ENCODE peak calls at places on chromosomes 16 and 17, in nine cellular contexts. O is globus pallidus; U is amniotic stem cell; D is NCI-H2029; W is GM04504; A is naive thymus-derived CD4-positive, alpha-beta T cell; P is activated CD4-positive, alpha-beta T cell treated with anti-CD3 and anti-CD28 coated beads for 24 hours; K is IMR-90; E is NCI-H524. G is an unnamed sample.

GRCh38 chr16:87487361-87487924 is 5.4 kb downstream of the ZCCHC14 start:
- DNase-seq in O (no peak), U (no peak), D (peak), W (no peak), A (no peak), P (no peak), K (no peak), E (no peak), G (no peak)

GRCh38 chr17:33229028-33229427 is 64.1 kb downstream of the ASIC2 start:
- DNase-seq in O (no peak), U (no peak), D (no peak), W (no peak), A (no peak), P (no peak), K (no peak), E (no peak), G (no peak)

GRCh38 chr16:75263963-75264445 is 12.6 kb upstream of the BCAR1 start:
- DNase-seq in O (no peak), U (no peak), D (no peak), W (no peak), A (no peak), P (no peak), K (no peak), E (peak), G (peak)

GRCh38 chr17:11363575-11363974 is 122.6 kb downstream of the SHISA6 start:
- DNase-seq in O (no peak), U (no peak), D (no peak), W (no peak), A (no peak), P (no peak), K (no peak), E (no peak), G (no peak)

GRCh38 chr17:40266882-40267281 is 20.8 kb upstream of the CDC6 start:
- DNase-seq in O (no peak), U (no peak), D (no peak), W (no peak), A (no peak), P (no peak), K (no peak), E (no peak), G (no peak)

GRCh38 chr16:67560827-67561342 is 1.4 kb upstream of the CTCF start:
- DNase-seq in O (no peak), U (no peak), D (no peak), W (no peak), A (no peak), P (no peak), K (no peak), E (no peak), G (peak)

GRCh38 chr17:77210946-77211541 is 70.3 kb downstream of the SEC14L1 start:
- DNase-seq in O (no peak), U (no peak), D (no peak), W (no peak), A (no peak), P (no peak), K (no peak), E (no peak), G (peak)

GRCh38 chr17:17041018-17041521 is 1.2 kb upstream of the MPRIP start:
- DNase-seq in O (no peak), U (no peak), D (no peak), W (no peak), A (no peak), P (no peak), K (peak), E (peak), G (peak)

GRCh38 chr17:52383493-52384100 is 225.1 kb upstream of the CA10 start:
- DNase-seq in O (peak), U (no peak), D (peak), W (no peak), A (no peak), P (peak), K (peak), E (peak), G (no peak)

GRCh38 chr16:10312023-10312422 is 73.8 kb upstream of the ATF7IP2 start:
- DNase-seq in O (no peak), U (no peak), D (no peak), W (no peak), A (no peak), P (no peak), K (no peak), E (no peak), G (no peak)

GRCh38 chr16:4979736-4980660 is 21.9 kb downstream of the SEC14L5 start:
- DNase-seq in O (no peak), U (no peak), D (no peak), W (no peak), A (no peak), P (no peak), K (no peak), E (no peak), G (no peak)

GRCh38 chr17:6497496-6498221 is 53.4 kb downstream of the PIMREG start:
- DNase-seq in O (no peak), U (no peak), D (no peak), W (no peak), A (no peak), P (no peak), K (no peak), E (no peak), G (peak)

GRCh38 chr17:10135539-10136257 is 62.7 kb downstream of the GAS7 start:
- DNase-seq in O (no peak), U (no peak), D (no peak), W (peak), A (no peak), P (no peak), K (peak), E (no peak), G (peak)

GRCh38 chr16:17529982-17530760 is 59.4 kb upstream of the XYLT1 start:
- DNase-seq in O (no peak), U (no peak), D (no peak), W (no peak), A (peak), P (no peak), K (no peak), E (no peak), G (no peak)

G was measured in suprapubic skin.